ENCODE peak calls at places on chromosome 15, in eight cellular contexts. H, E, O, J, C, W, S and I are unnamed samples.

GRCh38 chr15:45157056-45157455 is 27.3 kb downstream of the DUOX1 start:
- DNase-seq in H (no peak), E (peak), O (peak), J (no peak), C (no peak), W (peak), S (no peak), I (no peak)

GRCh38 chr15:66097151-66098018 is 156.2 kb downstream of the MEGF11 start:
- DNase-seq in H (no peak), E (no peak), O (no peak), J (no peak), C (no peak), W (no peak), S (peak), I (no peak)

GRCh38 chr15:55056500-55056899 is 140.2 kb downstream of the RSL24D1 start:
- DNase-seq in H (no peak), E (no peak), O (no peak), J (no peak), C (no peak), W (no peak), S (no peak), I (no peak)

GRCh38 chr15:57217716-57218598 is 158.3 kb upstream of the CGNL1 start:
- DNase-seq in H (no peak), E (no peak), O (peak), J (no peak), C (no peak), W (peak), S (no peak), I (no peak)

GRCh38 chr15:66685638-66686150 is 16.3 kb upstream of the SMAD6 start:
- DNase-seq in H (no peak), E (no peak), O (peak), J (no peak), C (no peak), W (no peak), S (no peak), I (no peak)

GRCh38 chr15:76349301-76350070 is 12.9 kb downstream of the ISL2 start:
- DNase-seq in H (no peak), E (no peak), O (peak), J (no peak), C (no peak), W (no peak), S (no peak), I (no peak)

GRCh38 chr15:29364429-29365078 is 94.9 kb upstream of the NSMCE3 start:
- DNase-seq in H (no peak), E (peak), O (peak), J (no peak), C (no peak), W (peak), S (no peak), I (no peak)

GRCh38 chr15:95760508-95760907 is 570.0 kb upstream of the NR2F2 start:
- DNase-seq in H (no peak), E (no peak), O (peak), J (no peak), C (no peak), W (no peak), S (peak), I (no peak)

GRCh38 chr15:26443321-26443720 is 329.5 kb downstream of the GABRB3 start:
- DNase-seq in H (peak), E (no peak), O (no peak), J (no peak), C (no peak), W (no peak), S (no peak), I (no peak)

GRCh38 chr15:78004919-78005634 is 72.4 kb downstream of the TBC1D2B start:
- DNase-seq in H (peak), E (peak), O (peak), J (no peak), C (peak), W (peak), S (peak), I (peak)
- TF ChIP-seq CTCF in H (no peak), E (peak), O (peak), J (no peak), C (no peak), W (peak), S (no peak), I (peak)

DNA sequence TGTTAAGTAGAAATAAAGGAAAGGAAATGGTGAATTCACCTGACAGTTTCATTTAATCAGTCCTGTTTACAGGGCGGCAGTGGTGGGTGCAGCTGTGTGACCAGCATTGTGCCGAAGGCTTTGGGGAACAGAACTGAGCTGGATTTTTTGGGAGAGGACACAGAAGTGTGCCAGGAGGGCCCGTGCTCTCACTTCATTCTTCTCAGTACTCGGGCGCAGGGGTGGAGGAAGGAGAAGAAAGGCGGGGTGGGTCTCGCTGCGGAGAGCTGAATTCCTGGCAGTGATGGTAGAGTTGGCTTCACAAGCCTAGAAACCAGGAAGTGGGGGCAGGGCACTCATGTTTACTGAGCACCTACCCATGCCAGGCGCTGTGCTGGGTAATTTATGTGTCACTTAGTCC is 64.6 kb downstream of the CRTC3 start:
- DNase-seq in H (peak), E (no peak), O (no peak), J (peak), C (peak), W (no peak), S (peak), I (peak)
- H3K4me3 ChIP-seq in H (no peak), E (no peak), O (no peak), J (peak), C (no peak), W (no peak), S (no peak), I (no peak)

GRCh38 chr15:40754883-40755815 is at the start of gene RMDN3:
- DNase-seq in H (peak), E (no peak), O (peak), J (peak), C (peak), W (peak), S (peak), I (peak)
- TF ChIP-seq CTCF in H (no peak), E (no peak), O (no peak), J (no peak), C (no peak), W (no peak), S (no peak), I (no peak)

GRCh38 chr15:51341366-51342248 is at the start of gene GLDN:
- DNase-seq in H (peak), E (no peak), O (peak), J (no peak), C (peak), W (no peak), S (peak), I (peak)
- H3K4me3 ChIP-seq in H (peak), E (peak), O (peak), J (no peak), C (peak), W (no peak), S (peak), I (peak)

DNA sequence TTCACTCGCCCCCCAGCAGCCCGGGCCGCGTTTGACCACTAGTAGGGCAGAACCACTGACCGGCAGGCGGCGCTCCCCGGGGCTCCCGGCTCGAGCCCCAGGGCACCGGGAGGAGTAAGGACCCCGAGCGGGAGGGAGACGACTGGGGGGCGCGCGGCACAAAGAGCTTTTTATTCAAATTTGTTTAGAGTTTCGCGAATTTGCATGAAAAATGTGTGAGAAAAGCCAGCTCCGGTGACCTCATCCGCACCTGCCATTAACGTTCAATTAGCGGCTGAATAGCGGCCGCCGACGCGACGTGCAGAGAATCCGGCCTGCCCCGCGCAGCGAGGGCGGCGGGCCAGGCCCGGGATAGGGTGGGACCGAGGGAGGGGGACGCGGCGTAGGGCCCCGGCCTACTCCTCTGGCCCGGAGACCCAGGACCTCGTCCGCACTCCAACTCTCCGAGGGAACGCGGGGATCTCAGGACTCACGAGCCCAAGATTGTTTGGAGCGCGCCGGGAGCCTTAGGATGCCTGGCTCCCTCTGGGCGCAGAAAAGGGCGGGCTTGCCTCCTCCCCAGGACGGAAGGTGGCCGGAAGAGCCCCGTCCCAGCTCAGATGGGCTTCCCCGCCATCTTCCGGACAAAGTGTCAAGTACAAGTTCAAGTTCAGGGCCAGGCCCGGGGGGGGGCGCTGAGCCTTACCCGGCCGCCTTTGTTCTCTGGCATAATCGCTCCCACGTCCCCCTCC is 64.9 kb upstream of the POLG start:
- DNase-seq in H (no peak), E (no peak), O (no peak), J (no peak), C (no peak), W (no peak), S (no peak), I (no peak)
- TF ChIP-seq CTCF in H (no peak), E (peak), O (peak), J (no peak), C (no peak), W (peak), S (no peak), I (peak)

GRCh38 chr15:70762469-70763119 is 764 bp downstream of the UACA start:
- DNase-seq in H (peak), E (no peak), O (peak), J (no peak), C (peak), W (peak), S (peak), I (peak)

GRCh38 chr15:70763120-70763949 is at the start of gene UACA:
- DNase-seq in H (peak), E (peak), O (peak), J (no peak), C (peak), W (peak), S (peak), I (peak)

GRCh38 chr15:70763950-70764730 is 782 bp upstream of the UACA start:
- DNase-seq in H (no peak), E (no peak), O (no peak), J (no peak), C (no peak), W (peak), S (no peak), I (no peak)

GRCh38 chr15:70761046-70761445 is 2.3 kb downstream of the UACA start:
- DNase-seq in H (no peak), E (no peak), O (peak), J (no peak), C (no peak), W (no peak), S (no peak), I (no peak)

DNA sequence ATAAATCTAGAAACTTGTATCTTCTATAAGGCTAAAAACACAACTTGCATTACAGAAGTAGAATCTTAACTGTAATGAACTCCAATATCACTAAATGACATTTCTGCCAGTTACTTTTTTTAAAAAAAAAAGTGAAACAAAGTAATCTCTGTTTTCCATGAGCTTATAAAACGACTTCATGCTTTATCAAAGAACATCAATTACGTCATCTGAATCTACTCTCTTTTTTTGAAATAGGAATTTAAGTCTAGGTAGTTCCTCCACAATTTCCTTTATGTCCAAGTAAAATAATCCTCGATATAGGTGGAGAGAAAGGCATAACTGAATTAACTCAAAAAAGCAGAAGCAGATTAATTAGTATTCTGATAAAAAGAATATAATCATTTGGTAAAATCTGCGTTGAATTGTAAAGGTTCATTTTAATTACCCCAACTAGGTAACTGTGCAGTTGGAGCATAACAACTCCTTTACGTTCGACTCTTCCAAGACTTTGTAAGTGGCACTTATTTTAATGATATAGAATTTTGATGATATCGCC is 1.4 kb downstream of the UACA start:
- DNase-seq in H (no peak), E (no peak), O (peak), J (no peak), C (no peak), W (peak), S (no peak), I (no peak)
- H3K4me3 ChIP-seq in H (peak), E (peak), O (peak), J (no peak), C (peak), W (peak), S (peak), I (peak)

DNA sequence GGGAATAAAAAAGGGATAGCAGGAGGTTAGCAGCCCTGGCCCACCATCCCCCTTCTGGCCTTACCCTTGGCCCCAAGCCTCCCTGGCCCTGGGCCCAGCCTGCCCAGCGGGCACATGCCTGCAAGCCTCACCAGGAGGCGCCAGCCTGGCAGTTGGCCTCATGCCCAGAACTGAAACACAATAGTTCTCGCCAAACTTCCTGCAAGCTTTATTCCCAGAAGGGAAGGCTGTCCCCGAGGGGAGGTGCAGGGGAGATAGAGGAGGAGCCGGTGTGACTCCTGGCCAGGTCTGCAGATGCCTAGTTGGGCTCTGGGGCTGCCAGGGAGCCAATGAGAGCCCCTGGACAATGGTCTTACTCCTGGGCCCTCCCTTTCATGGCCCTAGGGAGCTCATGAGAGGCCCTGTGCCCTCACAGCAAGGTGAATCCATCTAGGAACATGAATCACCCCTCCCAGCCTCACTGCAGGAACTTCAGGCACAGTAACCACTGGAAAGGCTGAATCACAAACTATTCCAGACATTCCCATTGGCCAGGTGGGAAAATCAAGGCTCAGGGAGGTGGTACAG is 4.0 kb downstream of the CCDC33 start:
- DNase-seq in H (peak), E (peak), O (peak), J (no peak), C (peak), W (peak), S (peak), I (peak)
- TF ChIP-seq CTCF in H (peak), E (peak), O (peak), J (no peak), C (peak), W (peak), S (peak), I (peak)

GRCh38 chr15:59828871-59829270 is 139.8 kb upstream of the BNIP2 start:
- DNase-seq in H (no peak), E (no peak), O (no peak), J (no peak), C (no peak), W (no peak), S (no peak), I (no peak)
- H3K4me3 ChIP-seq in H (no peak), E (no peak), O (no peak), J (no peak), C (no peak), W (no peak), S (no peak), I (no peak)

GRCh38 chr15:83654379-83655236 is 685 bp downstream of the ADAMTSL3 start:
- DNase-seq in H (peak), E (no peak), O (no peak), J (no peak), C (peak), W (no peak), S (no peak), I (no peak)
- TF ChIP-seq CTCF in H (no peak), E (no peak), O (no peak), J (no peak), C (no peak), W (no peak), S (no peak), I (no peak)

GRCh38 chr15:67999320-68000100 is 54.6 kb upstream of the PIAS1 start:
- DNase-seq in H (no peak), E (no peak), O (no peak), J (no peak), C (no peak), W (no peak), S (no peak), I (no peak)

GRCh38 chr15:68001811-68002210 is 52.3 kb upstream of the PIAS1 start:
- DNase-seq in H (no peak), E (no peak), O (no peak), J (no peak), C (no peak), W (no peak), S (no peak), I (no peak)

GRCh38 chr15:67997996-67998395 is 56.1 kb upstream of the PIAS1 start:
- DNase-seq in H (no peak), E (peak), O (peak), J (no peak), C (no peak), W (peak), S (no peak), I (no peak)

GRCh38 chr15:68000754-68001153 is 53.4 kb upstream of the PIAS1 start:
- DNase-seq in H (no peak), E (no peak), O (no peak), J (no peak), C (no peak), W (no peak), S (no peak), I (no peak)

DNA sequence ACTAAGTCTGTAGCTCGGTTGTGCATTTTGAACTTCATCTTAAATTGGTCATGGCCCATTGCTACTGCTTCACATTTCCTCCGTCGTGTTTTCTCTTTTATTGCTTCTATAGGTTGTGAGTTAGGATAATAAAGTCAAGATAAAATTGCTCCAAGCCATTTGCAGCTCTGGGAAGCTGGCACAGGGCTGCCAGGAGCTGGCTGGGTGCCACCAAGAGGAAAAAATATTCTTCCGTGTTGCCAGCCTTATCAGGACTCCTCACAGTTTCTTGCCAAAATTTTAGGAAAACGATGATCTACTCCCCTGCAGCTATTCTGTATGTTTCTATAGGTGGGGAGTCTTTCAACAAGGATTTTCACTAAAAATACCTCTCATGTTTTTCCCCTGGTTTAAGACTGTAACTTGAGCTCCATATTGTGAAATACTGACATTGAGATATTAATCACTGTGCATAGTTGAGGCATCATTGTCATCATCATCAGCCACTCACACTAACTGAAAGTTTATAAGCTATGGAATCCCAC is 55.5 kb upstream of the PIAS1 start:
- DNase-seq in H (no peak), E (peak), O (peak), J (no peak), C (no peak), W (peak), S (no peak), I (no peak)
- H3K4me3 ChIP-seq in H (no peak), E (no peak), O (no peak), J (no peak), C (no peak), W (no peak), S (no peak), I (no peak)